ENCODE peak calls at places on chromosomes 5 and 9, in four cellular contexts. One of them, this sample, is unnamed.

GRCh38 chr9:134708672-134709038 is 67.1 kb downstream of the COL5A1 start:
- DNase-seq in Calu3: no peak
- DNase-seq in fibroblast of mammary gland: no peak
- DNase-seq in dorsolateral prefrontal cortex: no peak
- DNase-seq in this sample: no peak

GRCh38 chr9:77968506-77968905 is 63.1 kb downstream of the GNAQ start:
- DNase-seq in Calu3: no peak
- DNase-seq in fibroblast of mammary gland: no peak
- DNase-seq in dorsolateral prefrontal cortex: no peak
- DNase-seq in this sample: no peak

GRCh38 chr5:122849746-122850145 is 4.3 kb downstream of the SNX24 start:
- DNase-seq in Calu3: peak; percentile 66
- DNase-seq in fibroblast of mammary gland: no peak
- DNase-seq in dorsolateral prefrontal cortex: no peak
- DNase-seq in this sample: no peak

GRCh38 chr9:128087262-128087661 is 19.2 kb downstream of the SLC25A25 start:
- DNase-seq in Calu3: no peak
- DNase-seq in fibroblast of mammary gland: no peak
- DNase-seq in dorsolateral prefrontal cortex: no peak
- DNase-seq in this sample: no peak

GRCh38 chr5:109239501-109239900 is 170.3 kb downstream of the PJA2 start:
- DNase-seq in Calu3: no peak
- DNase-seq in fibroblast of mammary gland: no peak
- DNase-seq in dorsolateral prefrontal cortex: no peak
- DNase-seq in this sample: no peak

GRCh38 chr5:143791848-143792701 is 19.9 kb upstream of the HMHB1 start:
- DNase-seq in Calu3: no peak
- DNase-seq in fibroblast of mammary gland: no peak
- DNase-seq in dorsolateral prefrontal cortex: no peak
- DNase-seq in this sample: no peak

GRCh38 chr9:78707481-78707977 is 410.6 kb downstream of the PSAT1 start:
- DNase-seq in Calu3: no peak
- DNase-seq in fibroblast of mammary gland: no peak
- DNase-seq in dorsolateral prefrontal cortex: no peak
- DNase-seq in this sample: no peak

GRCh38 chr5:132661231-132662003 is 3.4 kb downstream of the IL13 start:
- DNase-seq in Calu3: no peak
- DNase-seq in fibroblast of mammary gland: peak; percentile 15
- DNase-seq in dorsolateral prefrontal cortex: no peak
- DNase-seq in this sample: no peak

GRCh38 chr5:176575488-176576422 is 26.6 kb downstream of the CDHR2 start:
- DNase-seq in Calu3: no peak
- DNase-seq in fibroblast of mammary gland: no peak
- DNase-seq in dorsolateral prefrontal cortex: no peak
- DNase-seq in this sample: no peak

GRCh38 chr5:87541668-87542067 is 128.9 kb upstream of the CCNH start:
- DNase-seq in Calu3: no peak
- DNase-seq in fibroblast of mammary gland: peak; percentile 4
- DNase-seq in dorsolateral prefrontal cortex: no peak
- DNase-seq in this sample: no peak

GRCh38 chr5:15645376-15645775 is 145.4 kb downstream of the FBXL7 start:
- DNase-seq in Calu3: no peak
- DNase-seq in fibroblast of mammary gland: peak; percentile 59
- DNase-seq in dorsolateral prefrontal cortex: no peak
- DNase-seq in this sample: no peak

GRCh38 chr5:95984287-95984938 is 22.8 kb upstream of the ELL2 start:
- DNase-seq in Calu3: no peak
- DNase-seq in fibroblast of mammary gland: peak; percentile 55
- DNase-seq in dorsolateral prefrontal cortex: no peak
- DNase-seq in this sample: no peak

GRCh38 chr5:37930350-37930749 is 90.5 kb upstream of the GDNF start:
- DNase-seq in Calu3: no peak
- DNase-seq in fibroblast of mammary gland: no peak
- DNase-seq in dorsolateral prefrontal cortex: no peak
- DNase-seq in this sample: no peak

GRCh38 chr5:113491022-113491421 is 2.8 kb upstream of the MCC start:
- DNase-seq in Calu3: no peak
- DNase-seq in fibroblast of mammary gland: no peak
- DNase-seq in dorsolateral prefrontal cortex: no peak
- DNase-seq in this sample: no peak

GRCh38 chr5:72860499-72860898 is 44.0 kb downstream of the TNPO1 start:
- DNase-seq in Calu3: no peak
- DNase-seq in fibroblast of mammary gland: peak; percentile 78
- DNase-seq in dorsolateral prefrontal cortex: no peak
- DNase-seq in this sample: no peak

GRCh38 chr5:179974946-179975712 is 67.4 kb upstream of the TBC1D9B start:
- DNase-seq in Calu3: peak; percentile 64
- DNase-seq in fibroblast of mammary gland: peak; percentile 12
- DNase-seq in dorsolateral prefrontal cortex: peak; percentile 70
- DNase-seq in this sample: peak; percentile 58

GRCh38 chr5:178279723-178280438 is 47.3 kb upstream of the PHYKPL start:
- DNase-seq in Calu3: peak; percentile 94
- DNase-seq in fibroblast of mammary gland: peak; percentile 70
- DNase-seq in dorsolateral prefrontal cortex: peak; percentile 87
- DNase-seq in this sample: peak; percentile 54

GRCh38 chr5:61280766-61281427 is 51.2 kb upstream of the ZSWIM6 start:
- DNase-seq in Calu3: peak; percentile 59
- DNase-seq in fibroblast of mammary gland: no peak
- DNase-seq in dorsolateral prefrontal cortex: no peak
- DNase-seq in this sample: no peak

GRCh38 chr9:14277202-14277601 is 36.7 kb downstream of the NFIB start:
- DNase-seq in Calu3: peak; percentile 32
- DNase-seq in fibroblast of mammary gland: peak; percentile 82
- DNase-seq in dorsolateral prefrontal cortex: no peak
- DNase-seq in this sample: no peak

GRCh38 chr5:107875834-107876233 is 205.1 kb upstream of the EFNA5 start:
- DNase-seq in Calu3: peak; percentile 46
- DNase-seq in fibroblast of mammary gland: peak; percentile 38
- DNase-seq in dorsolateral prefrontal cortex: no peak
- DNase-seq in this sample: no peak

GRCh38 chr5:178546675-178547033 is 43.5 kb downstream of the COL23A1 start:
- DNase-seq in Calu3: no peak
- DNase-seq in fibroblast of mammary gland: no peak
- DNase-seq in dorsolateral prefrontal cortex: no peak
- DNase-seq in this sample: no peak

GRCh38 chr9:115650768-115651167 is 502.8 kb upstream of the PAPPA start:
- DNase-seq in Calu3: no peak
- DNase-seq in fibroblast of mammary gland: peak; percentile 87
- DNase-seq in dorsolateral prefrontal cortex: no peak
- DNase-seq in this sample: no peak

GRCh38 chr5:138186002-138186447 is 7.1 kb downstream of the KIF20A start:
- DNase-seq in Calu3: no peak
- DNase-seq in fibroblast of mammary gland: no peak
- DNase-seq in dorsolateral prefrontal cortex: no peak
- DNase-seq in this sample: no peak

GRCh38 chr5:173807150-173807784 is 80.9 kb upstream of the CPEB4 start:
- DNase-seq in Calu3: no peak
- DNase-seq in fibroblast of mammary gland: no peak
- DNase-seq in dorsolateral prefrontal cortex: peak; percentile 49
- DNase-seq in this sample: no peak

GRCh38 chr5:139058121-139058520 is 140.0 kb downstream of the SIL1 start:
- DNase-seq in Calu3: no peak
- DNase-seq in fibroblast of mammary gland: peak; percentile 66
- DNase-seq in dorsolateral prefrontal cortex: no peak
- DNase-seq in this sample: no peak

GRCh38 chr9:123716339-123716738 is 213.6 kb downstream of the DENND1A start:
- DNase-seq in Calu3: no peak
- DNase-seq in fibroblast of mammary gland: no peak
- DNase-seq in dorsolateral prefrontal cortex: no peak
- DNase-seq in this sample: no peak

GRCh38 chr5:1008451-1009358 is at the start of gene NKD2:
- DNase-seq in Calu3: peak; percentile 54
- DNase-seq in fibroblast of mammary gland: no peak
- DNase-seq in dorsolateral prefrontal cortex: no peak
- DNase-seq in this sample: peak; percentile 64

GRCh38 chr9:131546336-131547084 is 1.2 kb downstream of the PRRT1B start:
- DNase-seq in Calu3: peak; percentile 46
- DNase-seq in fibroblast of mammary gland: no peak
- DNase-seq in dorsolateral prefrontal cortex: no peak
- DNase-seq in this sample: no peak

DNA sequence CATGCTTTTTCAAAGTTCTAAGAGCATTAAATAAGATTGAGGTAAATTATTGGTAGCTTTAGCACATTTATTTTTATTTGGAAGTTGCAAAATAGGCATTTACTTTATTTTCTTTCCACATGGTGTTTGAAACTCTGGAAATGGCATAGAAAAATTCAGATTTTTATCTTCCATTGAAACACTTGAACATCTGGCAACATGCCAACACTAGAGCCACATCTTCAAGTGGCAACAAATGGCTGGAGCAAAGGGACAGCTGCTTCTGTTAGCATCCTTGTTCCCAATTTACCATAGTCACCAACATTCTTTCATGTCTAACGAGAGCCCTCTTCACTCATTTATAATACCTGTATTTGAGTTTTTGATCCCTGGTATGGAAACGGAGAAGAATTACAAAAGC is 539.9 kb downstream of the ZNF608 start:
- DNase-seq in Calu3: no peak
- DNase-seq in fibroblast of mammary gland: no peak
- DNase-seq in dorsolateral prefrontal cortex: no peak
- DNase-seq in this sample: no peak
- TF ChIP-seq CTCF in Calu3: no peak
- TF ChIP-seq CTCF in fibroblast of mammary gland: no peak
- TF ChIP-seq CTCF in dorsolateral prefrontal cortex: no peak
- TF ChIP-seq CTCF in this sample: no peak

GRCh38 chr9:3787628-3788027 is 261.8 kb upstream of the RFX3 start:
- DNase-seq in Calu3: no peak
- DNase-seq in fibroblast of mammary gland: no peak
- DNase-seq in dorsolateral prefrontal cortex: no peak
- DNase-seq in this sample: no peak
- TF ChIP-seq CTCF in Calu3: no peak
- TF ChIP-seq CTCF in fibroblast of mammary gland: no peak
- TF ChIP-seq CTCF in dorsolateral prefrontal cortex: no peak
- TF ChIP-seq CTCF in this sample: no peak

DNA sequence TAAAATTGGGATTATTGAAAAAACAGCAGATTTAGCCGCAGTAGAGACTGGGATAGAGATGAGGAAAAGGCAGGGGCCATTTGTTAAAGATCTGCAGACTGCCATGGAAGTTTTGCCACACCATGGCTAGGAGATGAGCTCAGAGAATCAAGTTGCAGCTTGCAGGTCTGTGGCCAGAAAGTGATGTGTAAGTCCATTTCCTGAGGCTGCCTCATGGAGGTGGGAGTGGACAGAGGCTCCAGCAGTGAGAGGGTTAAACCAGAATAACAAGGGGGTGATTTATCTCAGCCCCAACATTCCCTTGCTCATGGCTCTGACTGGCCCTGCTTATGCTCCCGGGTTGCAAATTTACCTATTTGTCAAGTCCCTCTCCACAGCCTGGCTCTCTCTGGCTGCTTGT is 72.6 kb upstream of the PITX1 start:
- DNase-seq in Calu3: no peak
- DNase-seq in fibroblast of mammary gland: no peak
- DNase-seq in dorsolateral prefrontal cortex: peak; percentile 1
- DNase-seq in this sample: no peak
- TF ChIP-seq CTCF in Calu3: no peak
- TF ChIP-seq CTCF in fibroblast of mammary gland: no peak
- TF ChIP-seq CTCF in dorsolateral prefrontal cortex: no peak
- TF ChIP-seq CTCF in this sample: no peak

DNA sequence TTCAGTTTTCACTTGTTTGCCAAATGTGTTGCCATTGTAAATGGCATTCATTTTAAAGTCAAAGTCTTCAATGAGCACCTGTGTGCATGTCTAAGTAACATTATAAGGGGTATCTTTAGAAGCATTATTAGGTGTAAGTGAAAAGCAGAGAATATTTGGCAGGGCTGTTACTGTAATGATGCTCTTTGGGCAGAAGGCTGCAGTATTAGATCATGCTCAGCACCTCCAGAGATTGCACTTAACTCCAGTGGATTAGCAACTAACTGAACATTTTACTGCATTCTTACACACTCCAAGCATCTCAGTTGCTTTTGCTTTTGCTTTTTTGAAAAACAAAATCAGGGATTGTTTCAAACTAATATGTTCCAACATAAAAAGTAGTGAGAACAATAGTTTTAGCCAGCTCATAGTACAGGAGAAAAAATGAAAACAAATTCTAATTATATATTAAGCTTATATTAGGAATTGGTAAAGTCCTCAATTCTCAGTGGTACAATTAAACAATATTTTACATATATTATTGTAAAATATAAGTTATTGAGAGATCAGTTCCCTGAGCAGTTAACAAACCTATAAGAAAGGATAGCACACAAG is 1740.9 kb upstream of the CDH9 start:
- DNase-seq in Calu3: no peak
- DNase-seq in fibroblast of mammary gland: no peak
- DNase-seq in dorsolateral prefrontal cortex: no peak
- DNase-seq in this sample: no peak
- TF ChIP-seq CTCF in Calu3: no peak
- TF ChIP-seq CTCF in fibroblast of mammary gland: no peak
- TF ChIP-seq CTCF in dorsolateral prefrontal cortex: no peak
- TF ChIP-seq CTCF in this sample: no peak

DNA sequence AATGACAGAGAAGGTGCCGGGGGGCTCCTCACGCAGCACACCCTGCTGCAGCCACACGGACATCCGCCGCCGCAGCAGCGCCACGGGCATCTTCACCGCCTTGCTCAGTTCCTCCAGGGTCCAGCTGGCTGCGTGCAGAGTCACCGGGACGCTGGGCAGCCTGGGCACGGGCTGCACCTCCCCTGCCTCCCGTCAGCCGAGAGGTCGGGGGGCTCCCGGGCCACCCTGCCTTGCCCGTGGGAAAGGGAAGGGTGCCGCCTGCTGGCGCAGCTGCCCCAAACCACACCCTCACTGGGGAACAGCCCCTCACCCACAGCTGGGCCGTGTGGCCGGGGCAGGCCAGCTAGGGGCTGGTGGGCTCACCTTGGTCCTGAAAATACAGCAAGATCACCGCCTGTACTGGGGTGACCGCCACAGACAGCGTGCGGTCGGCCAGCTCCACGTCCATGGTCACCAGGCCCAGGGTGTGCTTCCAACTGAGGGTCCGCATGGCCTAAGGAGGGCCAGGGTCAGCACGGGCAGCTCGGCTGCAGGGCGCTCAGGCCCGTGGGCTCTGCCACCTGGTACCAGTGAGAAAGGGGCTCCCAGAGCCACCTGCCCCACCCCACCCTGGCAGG is 3.6 kb upstream of the TMEM210 start:
- DNase-seq in Calu3: no peak
- DNase-seq in fibroblast of mammary gland: no peak
- DNase-seq in dorsolateral prefrontal cortex: no peak
- DNase-seq in this sample: no peak
- TF ChIP-seq CTCF in Calu3: no peak
- TF ChIP-seq CTCF in fibroblast of mammary gland: no peak
- TF ChIP-seq CTCF in dorsolateral prefrontal cortex: no peak
- TF ChIP-seq CTCF in this sample: no peak

GRCh38 chr5:85967681-85968080 is 650.1 kb upstream of the COX7C start:
- DNase-seq in Calu3: no peak
- DNase-seq in fibroblast of mammary gland: no peak
- DNase-seq in dorsolateral prefrontal cortex: no peak
- DNase-seq in this sample: no peak

GRCh38 chr5:85972539-85972938 is 645.2 kb upstream of the COX7C start:
- DNase-seq in Calu3: no peak
- DNase-seq in fibroblast of mammary gland: no peak
- DNase-seq in dorsolateral prefrontal cortex: no peak
- DNase-seq in this sample: no peak
- TF ChIP-seq CTCF in Calu3: no peak
- TF ChIP-seq CTCF in fibroblast of mammary gland: no peak
- TF ChIP-seq CTCF in dorsolateral prefrontal cortex: no peak
- TF ChIP-seq CTCF in this sample: no peak